ENCODE peak calls at places on chromosomes 12 and 14, in four cellular contexts. One of them, this sample, is unnamed.

GRCh38 chr12:80551897-80552296 is 107.9 kb downstream of the PTPRQ start:
- DNase-seq in A549: peak; percentile 4
- DNase-seq in HepG2: no peak
- DNase-seq in K562: no peak
- DNase-seq in this sample: no peak

GRCh38 chr12:989751-990278 is 1.2 kb upstream of the ERC1 start:
- DNase-seq in A549: peak; percentile 75
- DNase-seq in K562: peak; percentile 42
- DNase-seq in HepG2: peak; percentile 66
- DNase-seq in this sample: no peak

GRCh38 chr12:10067259-10067658 is 31.5 kb downstream of the CLEC1A start:
- DNase-seq in K562: no peak
- DNase-seq in A549: no peak
- DNase-seq in HepG2: no peak
- DNase-seq in this sample: no peak

GRCh38 chr12:124416516-124417395 is 121.9 kb downstream of the RFLNA start:
- DNase-seq in HepG2: no peak
- DNase-seq in A549: no peak
- DNase-seq in K562: no peak
- DNase-seq in this sample: no peak

GRCh38 chr14:71314717-71315116 is 407.5 kb downstream of the PCNX1 start:
- DNase-seq in A549: no peak
- DNase-seq in HepG2: no peak
- DNase-seq in K562: no peak
- DNase-seq in this sample: no peak

GRCh38 chr12:102234599-102234998 is 37.0 kb upstream of the PMCH start:
- DNase-seq in A549: no peak
- DNase-seq in HepG2: no peak
- DNase-seq in K562: no peak
- DNase-seq in this sample: no peak

GRCh38 chr12:89016970-89017778 is 335.1 kb downstream of the DUSP6 start:
- DNase-seq in A549: peak; percentile 24
- DNase-seq in HepG2: peak; percentile 44
- DNase-seq in K562: peak; percentile 15
- DNase-seq in this sample: peak; percentile 11

GRCh38 chr12:116015525-116015924 is 262.0 kb downstream of the MED13L start:
- DNase-seq in HepG2: peak; percentile 21
- DNase-seq in A549: peak; percentile 23
- DNase-seq in K562: peak; percentile 13
- DNase-seq in this sample: no peak

GRCh38 chr12:88578821-88579518 is 1.3 kb downstream of the KITLG start:
- DNase-seq in A549: peak; percentile 81
- DNase-seq in HepG2: peak; percentile 37
- DNase-seq in K562: peak; percentile 6
- DNase-seq in this sample: peak; percentile 32

GRCh38 chr12:42819801-42820200 is 230.3 kb upstream of the PRICKLE1 start:
- DNase-seq in A549: no peak
- DNase-seq in HepG2: no peak
- DNase-seq in K562: no peak
- DNase-seq in this sample: no peak

GRCh38 chr12:90322006-90322405 is 613.4 kb upstream of the ATP2B1 start:
- DNase-seq in A549: no peak
- DNase-seq in K562: no peak
- DNase-seq in HepG2: no peak
- DNase-seq in this sample: no peak

GRCh38 chr14:25090716-25091454 is 40.9 kb upstream of the STXBP6 start:
- DNase-seq in K562: no peak
- DNase-seq in A549: no peak
- DNase-seq in HepG2: no peak
- DNase-seq in this sample: no peak

GRCh38 chr14:88554458-88555286 is at the start of gene PTPN21:
- DNase-seq in HepG2: peak; percentile 43
- DNase-seq in A549: peak; percentile 62
- DNase-seq in K562: peak; percentile 82
- DNase-seq in this sample: peak; percentile 75

GRCh38 chr12:78229491-78230209 is 399.0 kb downstream of the NAV3 start:
- DNase-seq in K562: no peak
- DNase-seq in HepG2: peak; percentile 28
- DNase-seq in A549: peak; percentile 4
- DNase-seq in this sample: peak; percentile 69

GRCh38 chr14:74517731-74518130 is 24.2 kb downstream of the ISCA2 start:
- DNase-seq in A549: no peak
- DNase-seq in HepG2: no peak
- DNase-seq in K562: no peak
- DNase-seq in this sample: no peak

GRCh38 chr14:31932675-31933074 is 144.4 kb upstream of the ARHGAP5 start:
- DNase-seq in A549: no peak
- DNase-seq in HepG2: no peak
- DNase-seq in K562: no peak
- DNase-seq in this sample: no peak

GRCh38 chr12:6764011-6764828 is 1.9 kb upstream of the PTMS start:
- DNase-seq in HepG2: peak; percentile 95
- DNase-seq in A549: peak; percentile 100
- DNase-seq in K562: peak; percentile 95
- DNase-seq in this sample: peak; percentile 96

GRCh38 chr12:29283969-29284368 is 97.0 kb downstream of the ERGIC2 start:
- DNase-seq in K562: no peak
- DNase-seq in A549: no peak
- DNase-seq in HepG2: no peak
- DNase-seq in this sample: no peak

GRCh38 chr12:124525927-124526692 is 41.3 kb downstream of the NCOR2 start:
- DNase-seq in K562: no peak
- DNase-seq in A549: no peak
- DNase-seq in HepG2: no peak
- DNase-seq in this sample: no peak

GRCh38 chr14:90624228-90624627 is 192.0 kb downstream of the TTC7B start:
- DNase-seq in K562: no peak
- DNase-seq in HepG2: peak; percentile 42
- DNase-seq in A549: no peak
- DNase-seq in this sample: no peak

GRCh38 chr14:32379447-32379846 is 50.3 kb downstream of the AKAP6 start:
- DNase-seq in HepG2: peak; percentile 49
- DNase-seq in A549: no peak
- DNase-seq in K562: no peak
- DNase-seq in this sample: no peak

GRCh38 chr12:72268386-72268785 is 3.8 kb upstream of the TRHDE start:
- DNase-seq in K562: no peak
- DNase-seq in A549: no peak
- DNase-seq in HepG2: no peak
- DNase-seq in this sample: no peak

GRCh38 chr12:62256408-62257079 is 3.7 kb upstream of the USP15 start:
- DNase-seq in A549: no peak
- DNase-seq in K562: peak; percentile 17
- DNase-seq in HepG2: no peak
- DNase-seq in this sample: no peak

GRCh38 chr12:11794311-11794710 is 144.8 kb downstream of the ETV6 start:
- DNase-seq in K562: no peak
- DNase-seq in A549: no peak
- DNase-seq in HepG2: no peak
- DNase-seq in this sample: no peak

GRCh38 chr12:109581856-109582255 is 8.3 kb downstream of the MVK start:
- DNase-seq in HepG2: no peak
- DNase-seq in A549: no peak
- DNase-seq in K562: no peak
- DNase-seq in this sample: no peak

GRCh38 chr12:28114488-28114887 is 75.8 kb upstream of the CCDC91 start:
- DNase-seq in HepG2: no peak
- DNase-seq in K562: no peak
- DNase-seq in A549: no peak
- DNase-seq in this sample: no peak

GRCh38 chr12:89451876-89452275 is 72.7 kb downstream of the GALNT4 start:
- DNase-seq in HepG2: no peak
- DNase-seq in A549: no peak
- DNase-seq in K562: no peak
- DNase-seq in this sample: peak; percentile 70

GRCh38 chr14:31206536-31207286 is 882 bp downstream of the HECTD1 start:
- DNase-seq in HepG2: peak; percentile 50
- DNase-seq in A549: no peak
- DNase-seq in K562: peak; percentile 17
- DNase-seq in this sample: peak; percentile 31

GRCh38 chr14:104724981-104725771 is 1.1 kb downstream of the ADSS1 start:
- DNase-seq in HepG2: peak; percentile 43
- DNase-seq in A549: peak; percentile 59
- DNase-seq in K562: peak; percentile 30
- DNase-seq in this sample: peak; percentile 59

GRCh38 chr12:98868538-98868937 is 223.4 kb downstream of the APAF1 start:
- DNase-seq in HepG2: no peak
- DNase-seq in A549: no peak
- DNase-seq in K562: no peak
- DNase-seq in this sample: no peak

GRCh38 chr14:69064596-69064995 is 85.5 kb upstream of the ACTN1 start:
- DNase-seq in HepG2: peak; percentile 35
- DNase-seq in K562: no peak
- DNase-seq in A549: no peak
- DNase-seq in this sample: no peak

GRCh38 chr14:31505411-31505810 is 17.6 kb upstream of the GPR33 start:
- DNase-seq in HepG2: no peak
- DNase-seq in K562: no peak
- DNase-seq in A549: no peak
- DNase-seq in this sample: no peak

GRCh38 chr12:57242329-57242690 is 8.7 kb downstream of the STAC3 start:
- DNase-seq in A549: no peak
- DNase-seq in K562: no peak
- DNase-seq in HepG2: no peak
- DNase-seq in this sample: no peak

GRCh38 chr14:91405241-91405721 is 12.3 kb downstream of the CCDC88C start:
- DNase-seq in HepG2: no peak
- DNase-seq in K562: no peak
- DNase-seq in A549: no peak
- DNase-seq in this sample: no peak

GRCh38 chr12:25877446-25877845 is 81.0 kb upstream of the RASSF8 start:
- DNase-seq in K562: no peak
- DNase-seq in A549: no peak
- DNase-seq in HepG2: no peak
- DNase-seq in this sample: no peak

GRCh38 chr14:80575763-80576162 is 364.5 kb upstream of the DIO2 start:
- DNase-seq in HepG2: no peak
- DNase-seq in A549: no peak
- DNase-seq in K562: no peak
- DNase-seq in this sample: no peak

GRCh38 chr12:100845095-100845494 is 50.5 kb downstream of the ANO4 start:
- DNase-seq in A549: no peak
- DNase-seq in HepG2: peak; percentile 1
- DNase-seq in K562: no peak
- DNase-seq in this sample: no peak

GRCh38 chr12:68981536-68981935 is 48.6 kb upstream of the CPM start:
- DNase-seq in K562: no peak
- DNase-seq in HepG2: no peak
- DNase-seq in A549: no peak
- DNase-seq in this sample: no peak

GRCh38 chr14:98189077-98189476 is 1082.9 kb downstream of the BCL11B start:
- DNase-seq in K562: no peak
- DNase-seq in A549: no peak
- DNase-seq in HepG2: no peak
- DNase-seq in this sample: no peak
- TF ChIP-seq NR3C1 in K562: no peak
- TF ChIP-seq NR3C1 in A549: no peak
- TF ChIP-seq NR3C1 in HepG2: no peak
- TF ChIP-seq NR3C1 in this sample: no peak

GRCh38 chr14:99757331-99758070 is 35.7 kb upstream of the EML1 start:
- DNase-seq in K562: no peak
- DNase-seq in HepG2: no peak
- DNase-seq in A549: peak; percentile 66
- DNase-seq in this sample: no peak
- TF ChIP-seq MAX in K562: no peak
- TF ChIP-seq MAX in HepG2: no peak
- TF ChIP-seq MAX in A549: peak; percentile 90
- TF ChIP-seq MAX in this sample: no peak

DNA sequence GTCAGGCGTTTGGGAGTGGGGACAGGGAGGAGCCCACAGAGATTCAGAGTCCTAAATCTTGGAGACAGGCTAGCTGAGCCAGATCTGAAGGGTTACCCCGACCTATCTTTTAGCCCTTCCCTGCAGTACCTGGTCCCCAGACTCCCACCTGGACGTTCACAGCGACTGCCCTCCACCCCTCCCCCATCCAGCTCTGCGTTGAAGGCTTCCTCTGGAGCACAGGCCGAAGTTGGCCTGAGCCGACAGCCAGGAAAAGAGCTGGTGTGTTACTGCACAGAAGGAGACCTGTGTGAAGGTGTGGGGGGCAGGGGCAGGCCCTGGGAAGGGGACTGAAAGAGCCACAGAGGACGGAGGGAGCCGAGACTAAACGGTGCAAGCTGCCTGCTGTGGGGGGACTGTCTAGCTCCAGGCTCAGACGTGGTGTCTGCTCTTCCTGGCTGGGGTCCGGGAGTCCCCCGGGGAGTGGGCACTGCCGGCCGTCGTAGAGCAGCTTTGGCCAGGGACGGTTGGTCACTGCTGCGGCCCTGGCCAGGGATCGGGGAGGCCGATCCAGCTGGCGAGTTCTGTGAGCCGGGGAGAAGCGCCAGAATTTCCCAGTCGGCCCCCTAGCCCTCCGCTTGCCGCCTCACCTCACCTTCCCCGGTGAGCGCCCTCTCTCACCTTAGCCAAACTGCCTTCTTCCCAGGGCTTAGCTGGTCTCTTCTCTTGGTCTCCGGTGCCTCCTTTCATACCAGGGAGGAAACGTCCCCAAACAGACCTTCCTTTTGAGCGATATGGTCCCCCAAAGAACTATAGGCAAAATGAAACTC is 869 bp upstream of the COL2A1 start:
- DNase-seq in K562: no peak
- DNase-seq in A549: no peak
- DNase-seq in HepG2: no peak
- DNase-seq in this sample: peak; percentile 60
- TF ChIP-seq NR3C1 in K562: no peak
- TF ChIP-seq NR3C1 in A549: no peak
- TF ChIP-seq NR3C1 in HepG2: no peak
- TF ChIP-seq NR3C1 in this sample: peak; percentile 37

DNA sequence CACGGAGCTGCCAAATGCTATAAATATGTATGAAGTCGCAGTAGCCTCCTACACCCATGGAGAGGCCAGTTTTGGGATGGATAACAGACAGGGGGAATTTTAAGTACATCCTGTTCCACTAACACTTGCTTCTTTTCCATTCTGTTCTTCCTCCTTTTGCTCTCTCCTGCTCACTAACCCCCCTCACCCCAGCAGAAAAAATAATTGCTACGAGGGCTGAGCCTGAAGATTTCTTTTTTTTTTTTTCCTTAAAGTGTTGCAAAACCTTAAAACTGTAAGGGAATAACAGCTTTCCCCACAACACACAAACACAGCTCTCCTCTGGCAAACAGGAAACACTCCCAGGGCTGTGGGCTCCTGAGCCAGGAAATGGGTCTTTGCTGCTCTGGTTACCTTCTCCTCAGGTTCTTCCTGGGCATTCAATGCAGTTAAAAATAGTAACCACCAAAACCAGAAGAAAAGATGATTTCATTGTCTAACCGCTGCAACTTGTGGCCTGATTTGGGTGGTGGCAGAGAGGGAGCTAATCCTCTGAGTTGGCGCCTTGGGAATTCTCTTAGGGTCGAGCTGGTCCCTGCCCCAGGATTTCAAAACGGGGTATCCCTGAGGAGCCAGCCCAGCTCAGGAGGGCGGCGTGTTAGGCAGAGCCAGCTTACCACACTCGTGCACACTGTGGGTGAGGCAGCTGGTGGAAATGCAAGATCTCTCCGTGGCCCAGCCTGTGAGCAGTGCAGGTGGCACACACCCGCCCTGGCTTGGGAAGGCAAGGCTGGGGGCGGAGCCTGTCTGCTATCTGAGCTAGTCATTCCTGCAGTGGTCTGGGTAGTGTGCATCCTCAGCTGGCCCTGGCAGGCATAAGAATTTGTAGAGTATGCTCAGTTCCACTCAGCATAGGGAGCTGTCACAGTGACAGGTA is 17.1 kb upstream of the EMP1 start:
- DNase-seq in HepG2: no peak
- DNase-seq in A549: peak; percentile 33
- DNase-seq in K562: no peak
- DNase-seq in this sample: peak; percentile 68
- TF ChIP-seq MAX in HepG2: no peak
- TF ChIP-seq MAX in A549: no peak
- TF ChIP-seq MAX in K562: no peak
- TF ChIP-seq MAX in this sample: no peak

This sample was measured in WTC11.